ENCODE peak calls at places on chromosomes 5 and 9, in four cellular contexts. P is colonic mucosa, G is lung, R is substantia nigra. S is an unnamed sample.
A peak's percentile ranks its signal among the peaks of the same experiment; 100 is the strongest.

GRCh38 chr5:150253416-150254208 is 36.0 kb downstream of the CAMK2A start:
- DNase-seq in P (no peak), G (no peak), R (no peak), S (no peak)

GRCh38 chr5:74541381-74541781 is 99.1 kb downstream of the ENC1 start:
- DNase-seq in P (no peak), G (no peak), R (no peak), S (no peak)

GRCh38 chr5:173234129-173234793 is 745 bp downstream of the NKX2-5 start:
- DNase-seq in P (no peak), G (no peak), R (no peak), S (no peak)

GRCh38 chr5:179260324-179261070 is 84.8 kb downstream of the ADAMTS2 start:
- DNase-seq in P (no peak), G (no peak), R (no peak), S (no peak)

GRCh38 chr9:78386746-78387145 is 89.8 kb downstream of the PSAT1 start:
- DNase-seq in P (no peak), G (no peak), R (no peak), S (no peak)

GRCh38 chr5:51383494-51384081 is 340 bp downstream of the ISL1 start:
- DNase-seq in P (no peak), G (no peak), R (no peak), S (peak; percentile 22)

GRCh38 chr9:8648271-8648670 is 848.7 kb upstream of the DMAC1 start:
- DNase-seq in P (no peak), G (no peak), R (no peak), S (no peak)

GRCh38 chr5:177382423-177383029 is 1.7 kb upstream of the SLC34A1 start:
- DNase-seq in P (no peak), G (no peak), R (no peak), S (no peak)

GRCh38 chr5:102545175-102545574 is 46.4 kb upstream of the SLCO6A1 start:
- DNase-seq in P (no peak), G (no peak), R (no peak), S (no peak)

GRCh38 chr5:175750476-175751080 is 92.7 kb downstream of the HRH2 start:
- DNase-seq in P (no peak), G (no peak), R (no peak), S (no peak)

DNA sequence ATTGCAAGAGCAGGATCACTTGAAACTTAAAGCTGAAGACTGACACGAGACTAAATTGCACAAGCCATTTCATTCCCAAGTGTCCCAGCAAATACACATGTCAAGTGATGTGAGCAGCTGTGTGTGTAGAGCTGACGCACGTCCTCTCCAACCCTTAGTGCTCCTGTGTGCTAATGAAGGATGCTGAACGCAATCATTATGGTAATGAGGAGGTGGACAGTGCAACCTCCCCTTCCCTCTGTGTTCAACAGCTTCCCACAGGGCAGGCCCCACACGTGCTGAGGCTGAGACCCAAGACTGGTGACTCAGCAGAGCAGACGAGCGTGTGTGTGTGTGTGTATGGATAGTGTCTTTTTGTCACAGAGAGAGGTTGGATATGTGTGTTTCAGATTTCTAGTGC is 702.1 kb downstream of the SEMA5A start:
- DNase-seq in P (no peak), G (no peak), R (no peak), S (peak; percentile 55)
- H3K27ac ChIP-seq in P (no peak overlapping the region), G (no peak overlapping the region), R (peak overlapping the region; percentile 85), S (peak overlapping the region; percentile 76)

DNA sequence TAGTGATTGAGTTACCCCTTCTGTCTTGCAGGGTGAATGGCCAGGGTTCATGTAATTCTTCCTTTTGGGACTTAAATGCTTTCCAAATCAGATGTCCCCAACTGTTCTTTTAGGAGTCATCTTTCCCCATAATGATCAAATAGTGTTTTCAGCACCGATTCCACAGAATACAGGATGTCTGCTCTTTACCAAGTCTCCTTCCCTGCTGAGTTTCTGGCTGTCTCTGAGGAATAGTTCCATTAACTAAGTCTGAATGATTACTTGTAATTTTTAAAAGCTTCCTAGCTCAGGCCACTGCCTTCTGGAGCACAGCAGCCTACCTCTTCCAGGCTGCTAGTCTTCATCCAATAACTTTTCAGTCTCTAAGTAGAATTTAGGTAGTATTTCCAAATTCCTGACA is 630.7 kb upstream of the ZNF608 start:
- DNase-seq in P (no peak), G (no peak), R (no peak), S (no peak)
- H3K27ac ChIP-seq in P (no peak overlapping the region), G (no peak overlapping the region), R (no peak overlapping the region), S (no peak overlapping the region)

DNA sequence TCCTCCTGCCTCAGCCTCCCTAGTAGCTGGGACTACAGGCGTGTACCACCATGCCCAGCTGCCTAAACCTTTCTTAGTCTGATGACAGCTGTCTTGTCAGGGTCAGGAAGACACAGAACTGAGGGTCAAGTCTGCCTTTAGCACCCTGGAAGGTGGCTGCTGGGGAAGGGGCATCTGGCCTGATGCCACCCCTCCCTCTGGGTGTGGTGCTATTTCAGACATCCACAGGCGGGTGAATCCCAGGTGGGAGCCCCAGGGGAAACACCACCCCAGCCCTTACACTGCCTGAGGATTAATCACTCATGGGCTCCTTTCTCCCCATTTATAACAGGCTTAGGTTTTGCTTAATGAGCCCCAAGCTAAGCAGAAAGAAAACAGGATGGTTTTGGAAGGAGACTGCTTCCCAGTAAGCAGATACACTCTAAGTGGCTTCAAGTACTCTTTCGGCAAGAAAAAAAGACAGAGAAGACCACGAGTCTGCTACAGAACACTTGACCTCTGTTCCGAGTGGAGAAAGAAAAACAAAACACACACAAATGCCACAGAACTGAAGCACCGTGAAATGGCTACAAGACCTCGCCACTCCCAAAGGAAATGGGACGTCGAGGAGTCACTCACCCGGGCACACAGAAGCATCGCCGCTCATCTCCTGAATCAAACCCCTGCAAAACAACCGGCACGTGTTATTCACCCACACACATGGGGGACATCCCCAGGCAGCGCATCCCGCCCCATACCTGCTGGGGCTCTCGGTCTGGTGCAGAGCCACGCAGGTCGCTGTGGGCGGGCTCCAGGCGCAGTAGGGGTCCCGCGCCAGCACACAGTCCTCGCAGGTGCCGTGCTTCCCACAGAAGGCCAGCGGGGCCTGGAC is 62.4 kb downstream of the SECISBP2 start:
- DNase-seq in P (no peak), G (no peak), R (no peak), S (no peak)
- H3K27ac ChIP-seq in P (no peak overlapping the region), G (no peak overlapping the region), R (no peak overlapping the region), S (no peak overlapping the region)

DNA sequence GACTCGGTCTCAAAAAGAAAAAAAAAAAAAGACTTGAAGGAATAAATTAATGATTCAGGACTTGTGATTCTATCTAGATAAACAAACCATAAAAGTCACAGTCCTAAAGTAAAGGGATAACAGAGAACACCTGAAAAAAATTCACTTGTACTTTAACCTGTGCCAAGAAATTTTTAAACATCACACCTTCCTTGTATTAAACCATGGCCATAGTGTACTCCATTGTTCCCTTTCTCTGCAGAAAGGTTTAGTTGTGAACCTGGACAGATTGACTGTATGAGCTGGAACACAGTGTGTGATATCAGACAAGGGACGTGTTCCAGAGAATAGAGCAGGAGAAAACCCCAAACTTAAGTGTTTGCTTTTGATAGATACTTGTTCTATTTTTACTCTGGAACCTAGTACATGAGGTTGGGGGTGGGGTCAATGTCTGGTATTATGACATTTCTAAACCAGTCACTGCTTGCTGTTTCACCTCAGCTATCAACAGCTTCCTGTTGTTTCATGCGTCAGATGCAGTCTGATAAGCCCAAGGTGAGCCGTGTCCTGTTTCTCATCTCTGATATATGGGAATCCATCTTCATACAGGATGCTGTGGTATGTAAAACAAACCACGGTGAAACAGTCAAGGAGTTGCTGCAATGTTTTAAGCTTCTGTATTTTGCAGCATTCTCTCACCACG is 62.5 kb upstream of the ITGA1 start:
- DNase-seq in P (peak; percentile 62), G (peak; percentile 34), R (no peak), S (no peak)
- H3K27ac ChIP-seq in P (peak overlapping the region; percentile 9), G (no peak overlapping the region), R (no peak overlapping the region), S (no peak overlapping the region)

GRCh38 chr5:2688586-2688985 is 62.9 kb downstream of the IRX2 start:
- DNase-seq in P (no peak), G (no peak), R (no peak), S (no peak)
- H3K27ac ChIP-seq in P (no peak overlapping the region), G (no peak overlapping the region), R (no peak overlapping the region), S (no peak overlapping the region)